ENCODE peak calls at places on chromosomes 12 and 14, in six cellular contexts. Q is mucosa of descending colon; H is mesothelial cell of epicardium; S is fibroblast of lung; X is adrenal gland; E is CD4-positive, alpha-beta T cell. L is an unnamed sample.

GRCh38 chr14:100143934-100144333 is 15.5 kb downstream of the DEGS2 start:
- DNase-seq in Q (no peak), H (no peak), S (no peak), X (no peak), E (no peak), L (no peak)

GRCh38 chr12:30646821-30647220 is 48.8 kb downstream of the IPO8 start:
- DNase-seq in Q (no peak), H (no peak), S (no peak), X (no peak), E (no peak), L (no peak)

GRCh38 chr14:68408680-68409079 is 384.2 kb downstream of the ZFP36L1 start:
- DNase-seq in Q (no peak), H (no peak), S (peak), X (no peak), E (no peak), L (no peak)

GRCh38 chr12:119159844-119160243 is 18.9 kb upstream of the HSPB8 start:
- DNase-seq in Q (no peak), H (no peak), S (no peak), X (no peak), E (no peak), L (no peak)

GRCh38 chr12:16726879-16727278 is 120.9 kb upstream of the LMO3 start:
- DNase-seq in Q (no peak), H (no peak), S (no peak), X (no peak), E (no peak), L (no peak)

GRCh38 chr12:90953956-90954421 is 987 bp downstream of the CCER1 start:
- DNase-seq in Q (no peak), H (no peak), S (no peak), X (no peak), E (no peak), L (no peak)

GRCh38 chr14:31770271-31770670 is 209.1 kb downstream of the NUBPL start:
- DNase-seq in Q (no peak), H (no peak), S (peak), X (no peak), E (no peak), L (no peak)

GRCh38 chr12:104166465-104166864 is 28.5 kb upstream of the NFYB start:
- DNase-seq in Q (no peak), H (no peak), S (peak), X (no peak), E (no peak), L (no peak)

GRCh38 chr14:92549096-92549852 is 35.7 kb downstream of the RIN3 start:
- DNase-seq in Q (no peak), H (no peak), S (no peak), X (peak), E (no peak), L (no peak)

GRCh38 chr12:77442633-77443032 is 377.3 kb upstream of the E2F7 start:
- DNase-seq in Q (no peak), H (no peak), S (peak), X (no peak), E (no peak), L (no peak)

GRCh38 chr14:94132285-94132887 is 3.0 kb upstream of the IFI27L2 start:
- DNase-seq in Q (peak), H (peak), S (peak), X (peak), E (peak), L (peak)

GRCh38 chr14:90583916-90584605 is 187.2 kb downstream of the CALM1 start:
- DNase-seq in Q (no peak), H (no peak), S (no peak), X (no peak), E (no peak), L (no peak)

GRCh38 chr14:75452900-75453816 is 25.3 kb downstream of the JDP2 start:
- DNase-seq in Q (no peak), H (peak), S (peak), X (peak), E (no peak), L (peak)

GRCh38 chr12:50103351-50103750 is 457 bp upstream of the GPD1 start:
- DNase-seq in Q (no peak), H (no peak), S (no peak), X (no peak), E (no peak), L (no peak)

GRCh38 chr12:130457215-130457614 is 119.5 kb downstream of the PIWIL1 start:
- DNase-seq in Q (no peak), H (no peak), S (no peak), X (no peak), E (no peak), L (no peak)

GRCh38 chr14:36718216-36718615 is 56.6 kb downstream of the PAX9 start:
- DNase-seq in Q (no peak), H (no peak), S (no peak), X (no peak), E (no peak), L (no peak)

GRCh38 chr12:108616941-108617858 is 16.5 kb downstream of the SELPLG start:
- DNase-seq in Q (no peak), H (no peak), S (no peak), X (no peak), E (peak), L (no peak)

GRCh38 chr12:54383041-54383609 is 1.4 kb downstream of the ZNF385A start:
- DNase-seq in Q (no peak), H (no peak), S (peak), X (no peak), E (no peak), L (no peak)

GRCh38 chr12:84986586-84986985 is 49.5 kb downstream of the TSPAN19 start:
- DNase-seq in Q (peak), H (no peak), S (peak), X (no peak), E (no peak), L (no peak)

GRCh38 chr12:53059434-53060063 is 9.7 kb downstream of the TNS2 start:
- DNase-seq in Q (no peak), H (no peak), S (no peak), X (no peak), E (no peak), L (peak)

GRCh38 chr12:45674583-45674982 is 54.9 kb upstream of the ARID2 start:
- DNase-seq in Q (peak), H (peak), S (peak), X (no peak), E (no peak), L (no peak)

GRCh38 chr14:105351410-105351809 is 36.9 kb downstream of the PACS2 start:
- DNase-seq in Q (no peak), H (no peak), S (no peak), X (no peak), E (no peak), L (no peak)

GRCh38 chr14:22521449-22522239 is 67.4 kb downstream of the DAD1 start:
- DNase-seq in Q (peak), H (no peak), S (no peak), X (no peak), E (no peak), L (no peak)

GRCh38 chr14:52835122-52835903 is 43.9 kb upstream of the GNPNAT1 start:
- DNase-seq in Q (no peak), H (no peak), S (peak), X (no peak), E (no peak), L (no peak)

GRCh38 chr14:50060871-50061663 is 55.3 kb downstream of the VCPKMT start:
- DNase-seq in Q (peak), H (no peak), S (peak), X (peak), E (no peak), L (no peak)

GRCh38 chr12:114882083-114882482 is 198.1 kb upstream of the TBX3 start:
- DNase-seq in Q (no peak), H (no peak), S (no peak), X (no peak), E (no peak), L (no peak)

GRCh38 chr14:104750658-104751057 is 2.3 kb upstream of the SIVA1 start:
- DNase-seq in Q (no peak), H (no peak), S (no peak), X (no peak), E (no peak), L (no peak)

DNA sequence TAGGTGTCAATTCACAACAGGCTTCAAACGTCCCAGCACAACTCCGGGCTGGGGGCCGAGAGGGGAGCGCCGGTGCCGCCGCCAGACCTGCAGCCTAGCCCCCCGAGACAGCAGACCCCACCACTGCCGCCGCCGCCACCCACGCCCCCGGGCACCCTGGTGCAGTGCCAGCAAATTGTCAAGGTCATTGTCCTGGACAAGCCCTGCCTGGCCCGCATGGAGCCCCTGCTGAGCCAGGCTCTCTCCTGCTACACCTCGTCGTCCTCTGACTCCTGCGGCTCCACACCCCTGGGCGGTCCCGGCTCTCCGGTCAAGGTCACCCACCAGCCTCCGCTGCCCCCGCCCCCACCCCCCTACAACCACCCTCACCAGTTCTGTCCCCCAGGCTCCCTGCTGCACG is 39.4 kb downstream of the SLC6A12 start:
- DNase-seq in Q (no peak), H (no peak), S (no peak), X (no peak), E (no peak), L (no peak)
- TF ChIP-seq CTCF in Q (no peak), H (no peak), S (no peak), X (no peak), E (no peak), L (no peak)

GRCh38 chr12:113041560-113041959 is 15.0 kb upstream of the DTX1 start:
- DNase-seq in Q (no peak), H (no peak), S (no peak), X (no peak), E (no peak), L (no peak)
- TF ChIP-seq CTCF in Q (no peak), H (no peak), S (no peak), X (no peak), E (no peak), L (no peak)

DNA sequence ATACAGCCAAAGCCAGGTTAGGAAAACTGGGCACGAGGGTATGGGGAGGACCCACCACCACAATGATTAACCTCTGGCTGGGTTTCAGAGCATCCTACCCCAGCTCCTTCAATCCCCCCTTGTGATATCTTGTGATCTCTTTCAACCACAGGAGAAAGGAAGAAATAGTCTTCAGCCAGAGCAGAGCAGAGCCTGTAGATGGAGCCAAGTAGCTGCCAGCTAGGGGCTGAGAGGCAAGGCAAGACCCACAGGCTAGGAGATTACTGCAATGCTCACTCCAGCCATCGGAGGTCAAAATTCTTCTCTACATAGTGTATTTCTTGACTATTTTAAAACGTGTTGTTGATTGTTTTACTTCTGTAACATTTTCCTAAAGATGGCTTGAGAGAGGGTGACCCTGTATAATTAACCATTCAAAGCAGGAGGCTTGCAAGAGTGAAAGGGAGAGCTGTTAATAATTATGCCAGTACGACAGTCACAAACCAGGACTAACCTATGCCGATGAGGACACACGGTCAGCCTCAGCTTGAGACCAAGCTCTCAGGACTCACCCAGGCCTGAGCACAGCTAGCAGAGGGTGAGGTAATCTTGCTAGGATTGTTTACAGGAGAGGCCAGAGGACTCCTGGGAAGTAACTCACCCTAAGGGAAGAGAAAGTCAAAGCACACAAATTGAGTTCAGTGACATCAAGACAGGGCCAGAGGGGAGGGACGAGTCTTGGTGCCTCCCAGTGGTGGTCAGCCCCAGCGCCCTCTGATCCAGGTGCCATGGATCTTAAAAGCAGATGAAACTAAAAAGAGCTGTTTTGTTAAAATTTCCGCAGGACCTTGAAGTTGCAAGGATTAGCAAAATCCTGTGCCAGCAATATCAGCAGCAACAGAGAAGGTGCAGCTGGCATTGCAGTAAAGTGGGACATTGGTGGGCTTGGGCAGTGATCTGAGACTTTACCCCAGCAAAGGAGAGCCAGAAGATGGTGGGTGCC is 29.8 kb upstream of the CDKN3 start:
- DNase-seq in Q (peak), H (no peak), S (peak), X (no peak), E (no peak), L (no peak)
- TF ChIP-seq CTCF in Q (peak), H (no peak), S (peak), X (peak), E (peak), L (peak)

GRCh38 chr14:45716506-45716905 is 463.5 kb upstream of the MIS18BP1 start:
- DNase-seq in Q (no peak), H (no peak), S (no peak), X (no peak), E (no peak), L (no peak)
- TF ChIP-seq CTCF in Q (no peak), H (peak), S (no peak), X (no peak), E (no peak), L (peak)

DNA sequence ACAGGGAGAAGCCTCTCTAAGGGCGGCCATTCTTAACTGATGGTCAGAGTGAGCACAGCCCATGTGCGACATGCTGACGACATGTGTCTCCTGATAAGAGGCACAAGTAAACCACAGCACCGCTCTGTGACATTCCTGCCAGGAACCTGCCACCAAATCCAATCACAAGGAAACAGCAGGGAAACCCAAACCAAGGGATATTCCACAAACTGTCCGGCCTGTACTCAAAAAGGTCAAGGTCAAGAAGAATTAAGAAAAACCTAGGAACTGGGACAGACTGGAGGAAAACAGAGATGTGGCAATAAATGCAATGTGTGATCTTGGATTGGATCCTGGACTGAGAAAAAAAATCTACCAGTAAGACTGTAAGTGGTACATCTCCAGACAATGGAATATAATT is 91.9 kb downstream of the SYNE3 start:
- DNase-seq in Q (no peak), H (no peak), S (peak), X (peak), E (no peak), L (no peak)
- TF ChIP-seq CTCF in Q (no peak), H (no peak), S (no peak), X (no peak), E (no peak), L (no peak)

DNA sequence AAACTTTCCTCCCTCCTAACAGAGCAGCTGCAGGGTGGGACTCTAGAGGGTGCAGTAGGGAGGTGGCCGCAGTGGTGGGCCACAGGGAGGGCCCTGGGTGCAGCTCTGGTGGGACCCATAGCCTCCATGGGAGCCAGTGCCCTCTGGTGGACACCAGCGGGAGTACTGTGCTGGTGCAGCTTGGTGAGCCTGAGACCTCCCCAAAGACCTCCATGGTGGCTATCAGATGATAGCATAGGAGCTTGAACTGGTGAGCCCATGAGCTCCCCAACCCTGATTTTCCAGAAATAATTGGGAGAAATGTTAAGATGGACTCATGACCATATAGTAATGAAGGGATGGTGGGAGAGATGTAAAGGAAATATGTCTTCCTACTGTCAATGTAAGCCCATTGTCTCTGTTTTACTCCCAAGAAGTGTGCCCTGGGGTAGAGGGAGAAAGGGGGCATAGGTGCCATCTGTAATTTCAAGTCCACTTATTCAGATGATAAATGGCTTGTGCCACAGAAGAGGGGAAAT is 98.7 kb downstream of the GAS2L3 start:
- DNase-seq in Q (peak), H (no peak), S (no peak), X (peak), E (no peak), L (no peak)
- TF ChIP-seq CTCF in Q (peak), H (peak), S (peak), X (peak), E (peak), L (peak)

GRCh38 chr12:22190-22529 is 44.4 kb upstream of the IQSEC3 start:
- DNase-seq in Q (no peak), H (no peak), S (no peak), X (no peak), E (no peak), L (peak)
- TF ChIP-seq CTCF in Q (no peak), H (no peak), S (no peak), X (no peak), E (no peak), L (no peak)

DNA sequence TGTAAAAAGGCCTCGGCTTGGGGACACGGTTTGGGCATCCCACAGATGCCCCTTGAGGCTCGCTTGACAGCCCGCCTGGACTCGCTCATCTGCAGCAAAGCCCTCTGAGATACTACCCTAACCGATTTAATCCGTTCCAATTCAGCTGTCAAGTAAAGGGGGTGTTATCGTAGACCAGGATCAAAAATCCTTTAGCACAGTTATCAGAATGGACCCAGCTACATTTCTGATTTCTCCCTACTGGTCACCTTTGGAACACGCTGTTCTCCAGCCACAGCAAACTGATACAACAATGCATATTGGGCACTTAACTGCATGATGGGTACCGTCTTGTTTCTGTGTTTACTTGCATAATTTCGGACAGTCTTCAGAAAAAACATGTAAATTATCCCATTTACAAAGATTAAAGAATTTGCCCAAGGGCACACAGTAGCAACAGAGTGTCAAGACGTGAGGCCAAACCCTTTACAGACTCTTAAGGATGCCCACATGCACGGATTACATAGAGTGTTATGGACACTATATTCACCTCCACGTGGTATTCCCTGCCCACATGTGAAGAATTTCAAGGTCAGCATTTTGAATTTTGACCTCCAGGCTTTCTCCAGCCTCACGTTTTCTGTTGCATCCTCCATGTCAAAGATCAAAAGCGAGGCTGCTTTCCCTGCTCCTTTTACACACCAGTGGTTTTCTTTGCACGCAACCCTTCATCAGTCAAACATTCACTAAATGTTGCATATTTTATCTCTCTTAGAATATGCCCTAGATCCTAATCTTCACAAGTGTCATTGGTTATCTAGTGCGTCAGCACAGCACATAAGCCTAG is 3.2 kb upstream of the DUSP6 start:
- DNase-seq in Q (no peak), H (no peak), S (peak), X (no peak), E (no peak), L (no peak)
- TF ChIP-seq CTCF in Q (peak), H (no peak), S (no peak), X (no peak), E (no peak), L (peak)

GRCh38 chr12:40446385-40446784 is 221.6 kb downstream of the LRRK2 start:
- DNase-seq in Q (no peak), H (no peak), S (no peak), X (no peak), E (no peak), L (no peak)
- TF ChIP-seq CTCF in Q (no peak), H (peak), S (peak), X (no peak), E (peak), L (peak)

GRCh38 chr12:24777359-24777758 is 171.5 kb downstream of the BCAT1 start:
- DNase-seq in Q (no peak), H (no peak), S (no peak), X (no peak), E (no peak), L (no peak)

GRCh38 chr12:24778486-24779304 is 170.2 kb downstream of the BCAT1 start:
- DNase-seq in Q (no peak), H (no peak), S (peak), X (no peak), E (no peak), L (no peak)

GRCh38 chr12:24776856-24777255 is 172.0 kb downstream of the BCAT1 start:
- DNase-seq in Q (no peak), H (no peak), S (peak), X (no peak), E (no peak), L (no peak)

GRCh38 chr12:24780969-24781368 is 167.9 kb downstream of the BCAT1 start:
- DNase-seq in Q (no peak), H (no peak), S (peak), X (no peak), E (no peak), L (no peak)
- TF ChIP-seq CTCF in Q (no peak), H (no peak), S (no peak), X (no peak), E (no peak), L (peak)

L was measured in osteocyte.